ENCODE peak calls at places on chromosomes 3 and 15, in five cellular contexts. One of them, this sample, is unnamed.

GRCh38 chr15:52178765-52179164 is 12.4 kb downstream of the GNB5 start:
- DNase-seq in HepG2: no peak
- DNase-seq in K562: no peak
- DNase-seq in SK-N-SH: peak
- DNase-seq in GM12878: no peak
- DNase-seq in this sample: no peak

GRCh38 chr3:153734777-153735551 is 386.2 kb upstream of the ARHGEF26 start:
- DNase-seq in HepG2: peak
- DNase-seq in K562: no peak
- DNase-seq in SK-N-SH: no peak
- DNase-seq in GM12878: no peak
- DNase-seq in this sample: no peak

GRCh38 chr15:71951134-71951533 is 140.8 kb downstream of the NR2E3 start:
- DNase-seq in HepG2: no peak
- DNase-seq in K562: no peak
- DNase-seq in SK-N-SH: no peak
- DNase-seq in GM12878: no peak
- DNase-seq in this sample: no peak

GRCh38 chr3:49180116-49180515 is 8.7 kb downstream of the KLHDC8B start:
- DNase-seq in HepG2: no peak
- DNase-seq in K562: no peak
- DNase-seq in SK-N-SH: no peak
- DNase-seq in GM12878: no peak
- DNase-seq in this sample: no peak

GRCh38 chr15:73755481-73755880 is 2.3 kb upstream of the INSYN1 start:
- DNase-seq in HepG2: no peak
- DNase-seq in K562: no peak
- DNase-seq in SK-N-SH: peak
- DNase-seq in GM12878: no peak
- DNase-seq in this sample: no peak

GRCh38 chr3:101675709-101676218 is 1.2 kb downstream of the ZBTB11 start:
- DNase-seq in HepG2: no peak
- DNase-seq in K562: no peak
- DNase-seq in SK-N-SH: peak
- DNase-seq in GM12878: no peak
- DNase-seq in this sample: no peak

GRCh38 chr3:33918357-33918756 is 119.9 kb downstream of the PDCD6IP start:
- DNase-seq in HepG2: no peak
- DNase-seq in K562: no peak
- DNase-seq in SK-N-SH: no peak
- DNase-seq in GM12878: no peak
- DNase-seq in this sample: no peak

GRCh38 chr3:113136071-113136470 is 75.3 kb upstream of the BOC start:
- DNase-seq in HepG2: no peak
- DNase-seq in K562: no peak
- DNase-seq in SK-N-SH: no peak
- DNase-seq in GM12878: no peak
- DNase-seq in this sample: no peak

GRCh38 chr15:64842986-64843561 is 1.4 kb downstream of the PLEKHO2 start:
- DNase-seq in HepG2: no peak
- DNase-seq in K562: no peak
- DNase-seq in SK-N-SH: peak
- DNase-seq in GM12878: no peak
- DNase-seq in this sample: peak
- TF ChIP-seq REST in HepG2: no peak
- TF ChIP-seq REST in K562: no peak
- TF ChIP-seq REST in SK-N-SH: no peak
- TF ChIP-seq REST in GM12878: no peak
- TF ChIP-seq REST in this sample: no peak

DNA sequence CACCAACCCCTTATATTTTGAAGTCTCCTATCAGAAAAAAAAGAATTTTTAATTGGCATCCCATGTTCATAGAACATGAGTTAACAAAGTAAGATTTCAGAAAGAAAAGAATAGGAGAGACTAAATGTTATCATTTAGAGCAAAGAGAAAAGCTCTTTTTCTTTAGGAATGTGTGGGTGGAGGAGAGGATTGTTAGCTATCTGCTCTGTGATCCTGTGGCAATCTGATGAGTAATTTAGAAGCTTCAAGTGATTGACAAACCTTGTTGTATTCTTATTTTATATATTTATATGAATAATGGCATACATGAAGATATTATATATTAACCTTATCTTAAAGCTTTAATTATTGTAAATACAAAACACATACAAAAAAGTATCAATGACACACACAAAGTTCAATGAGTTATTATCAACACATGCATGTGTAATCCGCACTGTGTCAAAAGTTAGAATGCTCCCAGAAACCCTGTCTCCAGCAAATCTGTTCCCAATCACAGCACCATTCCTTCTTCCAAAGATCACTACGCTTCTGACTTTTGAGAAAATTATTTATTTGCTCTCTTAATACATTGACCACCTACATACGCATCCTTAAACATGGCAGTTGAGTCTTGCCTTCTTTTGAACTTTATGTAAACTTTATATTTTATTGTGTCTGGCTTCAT is 907.4 kb downstream of the MCTP2 start:
- DNase-seq in HepG2: no peak
- DNase-seq in K562: no peak
- DNase-seq in SK-N-SH: no peak
- DNase-seq in GM12878: no peak
- DNase-seq in this sample: no peak
- TF ChIP-seq GABPA in HepG2: no peak
- TF ChIP-seq GABPA in K562: no peak
- TF ChIP-seq GABPA in SK-N-SH: no peak
- TF ChIP-seq GABPA in GM12878: no peak
- TF ChIP-seq GABPA in this sample: no peak

GRCh38 chr15:36827824-36828223 is 248.4 kb downstream of the CDIN1 start:
- DNase-seq in HepG2: no peak
- DNase-seq in K562: no peak
- DNase-seq in SK-N-SH: no peak
- DNase-seq in GM12878: no peak
- DNase-seq in this sample: no peak

GRCh38 chr15:36832792-36833191 is 253.4 kb downstream of the CDIN1 start:
- DNase-seq in HepG2: no peak
- DNase-seq in K562: no peak
- DNase-seq in SK-N-SH: no peak
- DNase-seq in GM12878: no peak
- DNase-seq in this sample: no peak

GRCh38 chr15:36826948-36827347 is 247.5 kb downstream of the CDIN1 start:
- DNase-seq in HepG2: no peak
- DNase-seq in K562: no peak
- DNase-seq in SK-N-SH: peak
- DNase-seq in GM12878: no peak
- DNase-seq in this sample: no peak

GRCh38 chr15:36831915-36832310 is 252.5 kb downstream of the CDIN1 start:
- DNase-seq in HepG2: no peak
- DNase-seq in K562: no peak
- DNase-seq in SK-N-SH: no peak
- DNase-seq in GM12878: no peak
- DNase-seq in this sample: no peak

DNA sequence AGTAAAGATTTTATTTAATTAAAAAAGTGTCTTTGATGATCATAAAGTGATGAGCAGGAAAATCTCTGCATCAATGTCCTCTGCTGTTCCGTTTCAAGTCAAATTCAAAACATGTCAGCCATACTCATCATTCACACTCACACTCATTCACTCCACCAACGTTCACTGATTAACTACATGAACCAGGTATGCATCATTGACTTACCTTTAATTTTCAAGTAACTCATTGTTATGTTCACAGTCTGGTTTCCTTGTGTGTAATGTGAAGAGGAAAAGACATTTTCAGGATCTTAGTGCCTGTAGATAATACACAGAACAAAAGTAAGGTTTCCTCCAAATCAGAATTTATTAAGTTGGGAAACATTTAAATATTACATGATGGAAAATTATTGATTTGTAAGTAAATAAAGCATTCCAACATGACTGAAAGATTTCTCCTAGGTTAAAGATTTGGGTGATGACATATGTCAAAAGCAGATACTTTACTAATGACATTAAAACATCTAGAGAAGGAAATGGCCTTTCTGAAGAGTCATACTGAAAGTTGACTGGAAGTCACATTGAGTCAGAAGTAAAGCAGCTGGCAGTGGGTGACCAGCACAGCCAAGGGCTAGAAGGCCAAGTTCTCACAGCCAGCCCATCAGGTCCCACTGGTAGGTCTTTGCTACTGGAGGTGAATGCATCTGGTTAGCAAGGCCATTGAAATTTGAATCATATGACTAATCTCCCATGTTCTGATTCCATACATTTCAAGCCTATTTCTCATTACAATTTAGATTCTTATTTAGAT is 251.9 kb downstream of the CDIN1 start:
- DNase-seq in HepG2: no peak
- DNase-seq in K562: no peak
- DNase-seq in SK-N-SH: no peak
- DNase-seq in GM12878: peak
- DNase-seq in this sample: no peak
- TF ChIP-seq REST in HepG2: no peak
- TF ChIP-seq REST in K562: no peak
- TF ChIP-seq REST in SK-N-SH: no peak
- TF ChIP-seq REST in GM12878: no peak
- TF ChIP-seq REST in this sample: no peak

GRCh38 chr3:17489139-17489538 is 253.3 kb downstream of the TBC1D5 start:
- DNase-seq in HepG2: no peak
- DNase-seq in K562: no peak
- DNase-seq in SK-N-SH: no peak
- DNase-seq in GM12878: no peak
- DNase-seq in this sample: no peak
- TF ChIP-seq GABPA in HepG2: no peak
- TF ChIP-seq GABPA in K562: no peak
- TF ChIP-seq GABPA in SK-N-SH: no peak
- TF ChIP-seq GABPA in GM12878: no peak
- TF ChIP-seq GABPA in this sample: no peak

GRCh38 chr15:64681424-64682024 is 93.9 kb downstream of the RBPMS2 start:
- DNase-seq in HepG2: peak
- DNase-seq in K562: peak
- DNase-seq in SK-N-SH: peak
- DNase-seq in GM12878: no peak
- DNase-seq in this sample: peak
- TF ChIP-seq REST in HepG2: no peak
- TF ChIP-seq REST in K562: no peak
- TF ChIP-seq REST in SK-N-SH: no peak
- TF ChIP-seq REST in GM12878: no peak
- TF ChIP-seq REST in this sample: no peak

GRCh38 chr3:117297070-117297469 is 587.5 kb downstream of the TUSC7 start:
- DNase-seq in HepG2: no peak
- DNase-seq in K562: no peak
- DNase-seq in SK-N-SH: no peak
- DNase-seq in GM12878: no peak
- DNase-seq in this sample: no peak
- TF ChIP-seq GABPA in HepG2: no peak
- TF ChIP-seq GABPA in K562: no peak
- TF ChIP-seq GABPA in SK-N-SH: no peak
- TF ChIP-seq GABPA in GM12878: no peak
- TF ChIP-seq GABPA in this sample: no peak

GRCh38 chr3:197392961-197393360 is 94.5 kb upstream of the DLG1 start:
- DNase-seq in HepG2: no peak
- DNase-seq in K562: no peak
- DNase-seq in SK-N-SH: peak
- DNase-seq in GM12878: no peak
- DNase-seq in this sample: no peak
- TF ChIP-seq REST in HepG2: no peak
- TF ChIP-seq REST in K562: no peak
- TF ChIP-seq REST in SK-N-SH: no peak
- TF ChIP-seq REST in GM12878: no peak
- TF ChIP-seq REST in this sample: no peak

DNA sequence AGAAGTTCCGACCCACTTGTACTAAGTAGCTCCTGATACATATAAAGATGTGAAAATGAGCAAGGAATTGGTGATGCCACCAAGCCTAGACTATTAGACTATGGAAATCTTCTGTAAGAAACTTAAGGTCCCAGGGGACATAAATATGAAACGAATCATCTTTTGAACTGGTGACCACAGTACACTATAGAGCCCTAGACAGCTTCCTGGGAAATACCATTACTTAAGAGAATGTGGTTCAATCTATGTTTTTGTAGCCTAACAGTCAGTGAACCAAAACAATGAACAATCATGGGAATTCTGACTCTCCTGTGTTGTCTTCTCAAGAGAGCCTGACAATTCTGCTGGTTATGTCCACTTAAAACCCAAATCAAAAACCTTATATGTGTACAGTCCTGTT is 191.6 kb downstream of the GREM1 start:
- DNase-seq in HepG2: no peak
- DNase-seq in K562: no peak
- DNase-seq in SK-N-SH: no peak
- DNase-seq in GM12878: no peak
- DNase-seq in this sample: peak
- TF ChIP-seq GABPA in HepG2: no peak
- TF ChIP-seq GABPA in K562: no peak
- TF ChIP-seq GABPA in SK-N-SH: no peak
- TF ChIP-seq GABPA in GM12878: no peak
- TF ChIP-seq GABPA in this sample: no peak

GRCh38 chr15:23401627-23402026 is 45.4 kb downstream of the GOLGA6L2 start:
- DNase-seq in HepG2: no peak
- DNase-seq in K562: no peak
- DNase-seq in SK-N-SH: no peak
- DNase-seq in GM12878: no peak
- DNase-seq in this sample: no peak
- TF ChIP-seq REST in HepG2: no peak
- TF ChIP-seq REST in K562: no peak
- TF ChIP-seq REST in SK-N-SH: no peak
- TF ChIP-seq REST in GM12878: no peak
- TF ChIP-seq REST in this sample: no peak

This sample was measured in HL-60.